ENCODE peak calls at places on chromosomes 5 and 9, in six cellular contexts. X is sigmoid colon, P is HepG2, L is upper lobe of left lung, W is tibial nerve, K is GM12878. Q is an unnamed sample. For H3K27me3, the result is how much of the 10 kb centered on the place peaks cover.

GRCh38 chr5:71601222-71602026 is 14.3 kb downstream of the MCCC2 start:
- DNase-seq in L (no peak), W (no peak), X (no peak), K (peak), P (peak), Q (no peak)

GRCh38 chr9:18694959-18695668 is 221.2 kb downstream of the ADAMTSL1 start:
- DNase-seq in W (no peak), L (no peak), K (no peak), P (no peak), X (no peak), Q (no peak)

GRCh38 chr5:126525630-126526245 is 69.3 kb downstream of the ALDH7A1 start:
- DNase-seq in L (no peak), P (peak), X (peak), K (no peak), W (peak), Q (peak)

GRCh38 chr5:175448276-175448675 is 4.3 kb upstream of the DRD1 start:
- DNase-seq in W (no peak), K (no peak), L (no peak), P (no peak), X (no peak), Q (no peak)

GRCh38 chr9:86354882-86355399 is 731 bp upstream of the TUT7 start:
- DNase-seq in W (no peak), X (no peak), K (no peak), P (peak), L (no peak), Q (no peak)

GRCh38 chr5:12016149-12016740 is 112.0 kb upstream of the CTNND2 start:
- DNase-seq in K (no peak), P (no peak), X (no peak), L (no peak), W (no peak), Q (no peak)

GRCh38 chr9:108377881-108378280 is 477.9 kb downstream of the ACTL7B start:
- DNase-seq in W (no peak), X (no peak), P (no peak), K (no peak), L (no peak), Q (no peak)

GRCh38 chr5:33890147-33890546 is 1.6 kb downstream of the ADAMTS12 start:
- DNase-seq in X (no peak), P (peak), W (no peak), L (no peak), K (no peak), Q (no peak)

GRCh38 chr5:61052870-61053269 is 107.9 kb downstream of the NDUFAF2 start:
- DNase-seq in W (no peak), P (peak), L (no peak), X (no peak), K (no peak), Q (no peak)

GRCh38 chr5:3613726-3614125 is 18.1 kb downstream of the IRX1 start:
- DNase-seq in K (no peak), P (no peak), X (no peak), L (no peak), W (no peak), Q (no peak)

GRCh38 chr5:97854871-97855762 is 672.1 kb upstream of the RIOK2 start:
- DNase-seq in W (no peak), L (no peak), K (no peak), P (no peak), X (no peak), Q (no peak)

GRCh38 chr5:31648326-31648725 is 9.4 kb downstream of the PDZD2 start:
- DNase-seq in X (no peak), P (no peak), L (no peak), K (no peak), W (no peak), Q (no peak)

GRCh38 chr5:73797142-73797530 is 171.1 kb downstream of the ARHGEF28 start:
- DNase-seq in K (no peak), X (no peak), P (no peak), L (no peak), W (no peak), Q (no peak)

GRCh38 chr5:96322865-96323264 is 110.2 kb downstream of the PCSK1 start:
- DNase-seq in L (no peak), P (no peak), K (no peak), W (no peak), X (no peak), Q (no peak)

GRCh38 chr5:136028782-136029742 is at the start of gene TGFBI:
- DNase-seq in K (no peak), L (peak), P (peak), W (peak), X (peak), Q (peak)

GRCh38 chr9:129139993-129140396 is 28.8 kb downstream of the PTPA start:
- DNase-seq in P (peak), X (peak), W (peak), K (peak), L (no peak), Q (peak)

GRCh38 chr9:129138144-129138462 is 26.9 kb downstream of the PTPA start:
- DNase-seq in W (no peak), X (no peak), P (no peak), L (peak), K (no peak), Q (no peak)

GRCh38 chr9:129138476-129139232 is 27.4 kb downstream of the PTPA start:
- DNase-seq in K (no peak), W (peak), P (no peak), L (peak), X (peak), Q (peak)

GRCh38 chr9:129140397-129141065 is 29.3 kb downstream of the PTPA start:
- DNase-seq in L (peak), W (no peak), K (no peak), P (peak), X (peak), Q (peak)

DNA sequence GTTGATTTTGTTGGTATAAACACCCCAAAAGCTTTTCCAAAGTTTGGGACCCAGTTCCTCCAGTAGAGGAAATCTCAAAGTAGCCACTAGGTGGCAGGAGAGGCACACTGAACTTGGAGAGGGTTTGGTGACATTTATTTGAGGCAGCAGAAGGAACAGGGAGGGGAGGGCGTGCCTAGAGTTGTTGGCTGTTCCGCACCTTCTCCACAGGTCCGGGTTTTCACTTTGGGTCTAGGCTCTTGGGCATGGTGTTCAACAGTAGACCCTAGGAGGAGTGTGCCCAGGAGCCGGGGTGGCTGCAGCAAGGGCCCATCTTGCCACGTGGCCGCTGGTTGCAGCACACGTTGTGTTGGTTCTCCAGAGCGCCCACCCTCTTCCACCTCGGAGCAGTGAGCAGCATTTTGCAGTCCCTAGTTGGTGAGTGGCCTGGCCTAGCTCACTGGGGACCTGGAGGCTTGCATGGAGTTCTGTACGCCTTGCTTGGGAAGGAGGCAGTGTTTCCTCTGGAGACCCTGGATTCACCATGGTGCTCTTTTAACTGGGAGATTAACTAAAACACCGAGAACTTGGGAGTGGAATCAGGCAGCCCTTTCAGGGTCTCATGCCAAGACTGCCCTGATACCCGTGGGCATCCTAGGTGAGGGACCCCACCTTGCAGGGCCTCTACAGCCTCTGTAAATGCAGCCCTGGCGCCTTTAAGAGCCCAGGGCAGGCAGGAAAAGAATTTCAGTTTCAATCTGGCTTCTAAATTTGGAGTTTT is 28.2 kb downstream of the PTPA start:
- DNase-seq in W (peak), P (peak), K (peak), X (peak), L (peak), Q (peak)
- TF ChIP-seq POLR2A in W (no peak), P (no peak), K (no peak), X (no peak), L (no peak), Q (peak)

GRCh38 chr5:15734058-15734457 is 234.1 kb downstream of the FBXL7 start:
- DNase-seq in W (no peak), X (no peak), P (no peak), K (no peak), L (no peak), Q (no peak)

GRCh38 chr5:15740383-15740782 is 240.4 kb downstream of the FBXL7 start:
- DNase-seq in L (no peak), P (no peak), W (no peak), K (no peak), X (no peak), Q (no peak)

GRCh38 chr5:15737036-15737821 is 237.2 kb downstream of the FBXL7 start:
- DNase-seq in L (no peak), W (no peak), K (no peak), P (no peak), X (no peak), Q (no peak)

DNA sequence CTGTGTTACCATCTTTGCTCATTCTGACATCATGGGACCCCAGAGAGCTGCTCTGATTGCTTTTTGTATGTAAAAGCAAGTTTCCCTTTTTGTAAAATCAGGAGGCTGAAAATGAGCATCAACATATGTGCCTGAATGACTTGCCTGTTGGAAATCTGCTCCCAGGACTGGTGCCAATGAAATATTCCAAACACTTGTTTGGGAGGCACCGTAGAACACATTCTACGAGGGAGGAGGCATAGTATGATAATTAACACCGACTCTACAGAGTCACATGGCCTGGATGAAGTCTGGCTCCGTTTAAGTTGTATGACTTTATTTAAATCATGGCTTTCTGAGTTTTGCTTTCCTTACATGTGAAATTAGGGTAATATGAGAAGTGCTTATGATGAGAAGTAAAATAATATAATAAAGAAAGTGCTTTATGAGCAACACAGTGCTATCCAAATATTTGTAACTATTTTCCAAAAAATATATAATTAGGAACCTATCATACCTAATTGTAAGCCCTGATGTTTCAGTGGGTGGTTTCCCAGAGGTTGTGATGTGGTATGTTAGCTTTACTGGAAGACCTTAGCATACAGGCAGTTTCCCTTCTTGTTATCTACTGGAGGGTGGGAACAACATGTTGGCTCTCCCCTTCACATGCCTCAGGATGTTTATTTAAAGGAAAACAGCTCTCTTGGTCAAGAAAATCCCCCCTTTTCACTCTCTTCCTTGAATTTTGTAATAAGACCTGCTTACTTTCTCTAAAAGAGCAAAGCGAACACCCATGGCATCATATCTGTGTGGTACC is 238.1 kb downstream of the FBXL7 start:
- DNase-seq in X (no peak), L (no peak), K (no peak), W (no peak), P (no peak), Q (no peak)
- H3K27me3 ChIP-seq in X (under half), L (under half), K (under half), W (under half), P (under half), Q (under half)

DNA sequence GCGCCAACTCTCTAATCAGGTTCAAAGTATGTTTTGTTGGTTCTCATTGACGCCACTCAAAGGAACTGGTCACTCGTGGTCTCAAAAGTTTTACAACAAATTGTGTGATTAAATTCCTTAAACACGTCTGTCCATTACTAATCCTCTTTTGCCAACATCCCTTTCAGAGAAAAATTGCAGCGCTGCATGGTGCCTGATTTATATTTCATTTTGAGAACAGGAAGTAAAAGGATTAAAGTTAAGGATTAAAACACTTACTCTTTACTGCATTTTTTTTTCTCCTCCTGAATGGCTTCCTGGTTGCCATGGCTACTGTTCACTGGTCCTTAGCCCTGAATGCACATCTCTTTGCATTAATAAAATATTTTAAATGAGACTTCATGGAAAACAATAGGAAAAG is 383.4 kb downstream of the GLIS3 start:
- DNase-seq in P (no peak), L (no peak), K (no peak), W (no peak), X (no peak), Q (no peak)
- TF ChIP-seq EP300 in P (no peak), L (no peak), K (no peak), W (no peak), X (no peak), Q (no peak)

GRCh38 chr5:138440226-138441073 is 1.6 kb downstream of the REEP2 start:
- DNase-seq in W (no peak), P (no peak), X (no peak), K (no peak), L (no peak), Q (no peak)

GRCh38 chr5:138438003-138438723 is 694 bp upstream of the REEP2 start:
- DNase-seq in X (no peak), W (no peak), K (no peak), P (no peak), L (no peak), Q (no peak)

GRCh38 chr5:138441221-138441620 is 2.4 kb downstream of the REEP2 start:
- DNase-seq in W (no peak), P (no peak), L (no peak), X (no peak), K (no peak), Q (no peak)

GRCh38 chr5:138439537-138440225 is 824 bp downstream of the REEP2 start:
- DNase-seq in X (no peak), W (no peak), P (no peak), L (no peak), K (no peak), Q (peak)

GRCh38 chr5:138438724-138439536 is at the start of gene REEP2:
- DNase-seq in W (no peak), L (peak), P (no peak), X (no peak), K (no peak), Q (peak)
- TF ChIP-seq POLR2A in W (no peak), L (no peak), P (no peak), X (no peak), K (no peak), Q (no peak)

DNA sequence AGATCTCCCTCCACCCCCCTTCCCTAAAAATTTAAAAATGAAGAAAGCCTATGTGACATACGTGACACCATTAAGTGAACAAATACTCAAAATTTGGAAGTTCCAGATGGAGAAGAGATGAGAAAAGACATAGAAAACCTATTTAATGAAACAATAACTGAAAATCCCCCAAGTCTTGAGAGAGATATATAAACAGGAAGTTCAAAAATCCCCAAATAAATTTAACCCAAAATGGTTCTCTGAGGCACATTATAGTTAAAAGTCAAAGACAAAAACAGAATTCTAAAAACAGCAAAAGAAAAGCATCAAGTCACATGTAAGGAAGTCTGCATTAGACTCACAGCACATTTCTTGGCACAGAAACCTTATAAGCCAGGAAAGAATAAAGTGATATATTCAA is 428.6 kb downstream of the PSAT1 start:
- DNase-seq in L (no peak), X (no peak), W (no peak), K (no peak), P (no peak), Q (no peak)
- H3K27me3 ChIP-seq in L (under half), X (under half), W (under half), K (under half), P (under half), Q (under half)

GRCh38 chr5:177592010-177592834 is at the start of gene TMED9:
- DNase-seq in K (no peak), P (peak), L (peak), W (peak), X (peak), Q (peak)
- TF ChIP-seq EP300 in K (no peak), P (no peak), L (no peak), W (no peak), X (no peak), Q (no peak)

DNA sequence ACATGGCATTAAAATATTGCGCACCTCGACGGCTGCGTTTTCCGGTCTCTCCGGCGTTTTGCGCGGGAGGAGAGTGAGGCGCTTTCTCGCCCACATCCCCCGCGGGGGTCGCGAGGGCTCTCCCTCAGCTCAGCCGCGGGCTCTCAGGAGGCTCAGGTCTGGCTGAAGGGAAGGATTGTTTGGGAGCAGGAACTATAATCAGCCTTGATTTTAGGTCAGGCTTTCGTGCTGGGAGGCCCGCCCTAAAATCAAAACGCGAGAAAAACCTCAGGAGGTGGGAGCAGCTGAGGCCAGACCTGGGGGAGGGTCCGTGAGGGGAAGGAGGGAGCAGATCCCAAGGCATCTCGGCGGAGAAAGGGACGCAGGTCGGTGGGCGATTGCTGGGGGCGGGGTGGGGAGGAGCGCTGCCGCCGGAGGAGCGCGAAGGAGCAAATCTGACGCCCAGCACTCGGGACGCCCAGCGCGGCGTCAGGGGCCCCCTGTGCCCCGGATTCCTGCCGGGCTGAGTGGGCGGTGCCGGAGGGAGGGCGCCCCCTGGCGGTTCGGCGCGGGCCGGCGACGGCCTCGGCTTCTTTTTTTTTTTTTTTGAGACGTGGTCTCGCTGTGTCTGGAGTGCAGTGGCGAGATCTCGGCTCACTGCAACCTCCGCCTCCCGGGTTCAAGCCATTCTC is 18.7 kb upstream of the RNF130 start:
- DNase-seq in W (peak), K (no peak), P (peak), L (peak), X (peak), Q (peak)
- TF ChIP-seq POLR2A in W (peak), K (no peak), P (no peak), L (no peak), X (no peak), Q (no peak)

GRCh38 chr9:133658442-133659431 is 22.6 kb downstream of the DBH start:
- DNase-seq in L (peak), P (peak), K (no peak), X (no peak), W (peak), Q (no peak)
- H3K27me3 ChIP-seq in L (under half), P (under half), K (under half), X (under half), W (under half), Q (under half)

DNA sequence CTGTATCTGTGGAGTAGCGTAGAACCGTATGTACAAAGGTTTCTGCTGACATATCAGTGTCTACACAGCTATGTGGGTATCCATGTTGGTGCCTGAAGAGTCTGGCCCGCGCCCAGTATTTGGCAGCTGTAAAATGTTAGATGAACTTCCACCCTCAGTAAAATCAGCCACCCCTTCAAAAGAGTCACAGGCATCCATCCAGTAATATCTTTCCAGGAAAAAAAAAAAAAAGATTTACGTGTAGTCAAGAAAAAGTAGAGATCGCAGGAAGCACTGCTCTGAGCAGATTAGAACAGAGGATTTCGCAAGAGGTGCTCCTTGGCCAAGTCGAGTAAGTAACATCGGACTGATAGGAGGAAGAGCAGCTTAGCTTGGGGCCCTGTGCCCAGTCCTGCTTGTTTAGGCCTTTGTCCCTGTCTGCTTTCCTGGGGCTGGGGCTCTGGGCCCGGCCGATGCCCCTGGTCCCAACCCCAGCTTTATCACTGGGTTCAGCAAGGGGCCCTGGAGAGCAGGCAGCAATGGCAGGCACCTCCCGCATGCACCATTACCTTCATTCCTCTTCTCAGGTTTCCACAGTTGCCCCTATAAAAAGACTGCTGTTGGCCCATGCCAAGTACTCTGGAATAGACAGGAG is 21.2 kb downstream of the DAPK1 start:
- DNase-seq in X (peak), W (peak), L (peak), K (no peak), P (no peak), Q (peak)
- TF ChIP-seq EP300 in X (no peak), W (no peak), L (no peak), K (no peak), P (no peak), Q (no peak)

GRCh38 chr5:90519081-90519480 is 10.3 kb downstream of the LYSMD3 start:
- DNase-seq in P (no peak), L (no peak), W (no peak), X (no peak), K (no peak), Q (no peak)
- TF ChIP-seq POLR2A in P (no peak), L (no peak), W (no peak), X (no peak), K (no peak), Q (no peak)